ENCODE peak calls at places on chromosome 21, in ten cellular contexts. P is suprapubic skin; X is effector memory CD4-positive, alpha-beta T cell; J is transverse colon; H is CD8-positive, alpha-beta memory T cell; C is adrenal gland; G is neuronal stem cell; Y is mesendoderm; W is A549; L is fibroblast of lung. I is an unnamed sample.

GRCh38 chr21:15804247-15804985 is 74.6 kb downstream of the USP25 start:
- DNase-seq in X (no peak), P (no peak), J (no peak), G (no peak), Y (peak), H (no peak), W (no peak), C (no peak), L (no peak), I (no peak)

GRCh38 chr21:36587388-36587787 is 107.5 kb upstream of the CLDN14 start:
- DNase-seq in H (no peak), L (no peak), C (no peak), X (no peak), Y (no peak), G (no peak), P (no peak), W (peak), J (no peak), I (no peak)

GRCh38 chr21:45837936-45838335 is 143.6 kb upstream of the COL6A1 start:
- DNase-seq in G (no peak), Y (no peak), J (no peak), W (no peak), L (no peak), H (no peak), C (no peak), P (no peak), X (no peak), I (no peak)

GRCh38 chr21:36860736-36861594 is 105.5 kb downstream of the HLCS start:
- DNase-seq in H (no peak), P (no peak), G (no peak), Y (peak), C (no peak), J (no peak), X (no peak), W (peak), L (peak), I (no peak)

GRCh38 chr21:15671188-15671587 is 58.6 kb upstream of the USP25 start:
- DNase-seq in P (no peak), H (no peak), L (no peak), W (no peak), X (no peak), J (no peak), G (no peak), C (no peak), Y (no peak), I (no peak)

GRCh38 chr21:15332572-15332971 is 267.8 kb upstream of the NRIP1 start:
- DNase-seq in W (no peak), X (no peak), Y (no peak), C (no peak), P (no peak), L (no peak), H (no peak), J (no peak), G (no peak), I (no peak)

GRCh38 chr21:45990049-45990711 is 8.6 kb downstream of the COL6A1 start:
- DNase-seq in C (peak), Y (no peak), L (no peak), P (peak), X (no peak), J (no peak), G (no peak), W (no peak), H (peak), I (peak)

GRCh38 chr21:45100866-45101265 is 26.5 kb downstream of the ADARB1 start:
- DNase-seq in P (no peak), J (no peak), Y (no peak), C (no peak), G (no peak), L (no peak), H (no peak), W (no peak), X (no peak), I (no peak)

GRCh38 chr21:46193829-46194373 is 9.6 kb upstream of the SPATC1L start:
- DNase-seq in X (no peak), H (peak), W (no peak), J (no peak), P (peak), Y (no peak), G (no peak), L (no peak), C (no peak), I (no peak)

GRCh38 chr21:30194701-30195299 is 21.1 kb downstream of the CLDN8 start:
- DNase-seq in L (peak), C (no peak), H (no peak), P (no peak), Y (peak), X (no peak), W (peak), J (no peak), G (peak), I (peak)

GRCh38 chr21:31450971-31451370 is 106.9 kb upstream of the TIAM1 start:
- DNase-seq in H (no peak), L (no peak), Y (no peak), W (no peak), C (no peak), J (no peak), P (no peak), X (no peak), G (no peak), I (no peak)
- H3K27ac ChIP-seq in H (no peak), L (no peak), Y (no peak), W (no peak), C (no peak), J (no peak), P (no peak), X (no peak), G (no peak), I (no peak)

GRCh38 chr21:19368944-19369343 is 965.4 kb upstream of the TMPRSS15 start:
- DNase-seq in L (no peak), G (no peak), W (no peak), X (no peak), J (no peak), Y (no peak), C (no peak), P (no peak), H (no peak), I (no peak)
- H3K27ac ChIP-seq in L (no peak), G (no peak), W (no peak), X (no peak), J (no peak), Y (no peak), C (no peak), P (no peak), H (no peak), I (no peak)

GRCh38 chr21:43900078-43900385 is 35.0 kb downstream of the AGPAT3 start:
- DNase-seq in G (no peak), C (no peak), Y (no peak), L (no peak), H (no peak), X (no peak), J (no peak), P (no peak), W (no peak), I (no peak)
- H3K27ac ChIP-seq in G (no peak), C (no peak), Y (no peak), L (no peak), H (no peak), X (no peak), J (no peak), P (no peak), W (no peak), I (no peak)

DNA sequence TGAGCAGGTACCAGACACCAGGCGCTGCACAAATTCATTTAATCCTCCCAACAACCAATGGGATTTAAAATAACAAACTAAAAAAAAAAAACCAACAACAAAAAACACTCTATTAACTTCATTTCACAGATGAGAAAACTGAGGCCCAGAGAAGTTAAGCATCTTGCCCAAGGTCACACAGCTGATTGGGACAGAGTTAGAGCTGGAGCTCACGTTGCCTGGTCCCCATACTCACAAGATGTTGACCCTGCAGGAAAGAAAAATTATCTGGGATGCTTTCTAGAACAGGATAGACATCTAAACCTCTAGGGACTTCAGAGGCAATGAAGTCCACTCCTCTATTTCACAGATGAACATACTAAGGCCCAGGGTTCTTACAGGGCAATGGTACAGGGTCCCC is 175.3 kb downstream of the PSMG1 start:
- DNase-seq in W (no peak), G (no peak), H (no peak), P (no peak), C (no peak), X (no peak), Y (no peak), L (no peak), J (no peak), I (no peak)
- H3K27ac ChIP-seq in W (no peak), G (no peak), H (no peak), P (peak), C (no peak), X (no peak), Y (no peak), L (no peak), J (peak), I (no peak)

GRCh38 chr21:32476661-32477423 is 64.3 kb downstream of the EVA1C start:
- DNase-seq in J (no peak), W (no peak), X (no peak), G (no peak), P (no peak), L (no peak), Y (no peak), C (no peak), H (no peak), I (no peak)

GRCh38 chr21:32475162-32475812 is 62.8 kb downstream of the EVA1C start:
- DNase-seq in H (no peak), X (no peak), G (no peak), C (no peak), Y (no peak), W (peak), J (no peak), P (no peak), L (peak), I (no peak)

GRCh38 chr21:32472890-32473765 is 60.6 kb downstream of the EVA1C start:
- DNase-seq in J (no peak), Y (no peak), X (no peak), H (no peak), G (no peak), P (no peak), L (no peak), C (no peak), W (no peak), I (no peak)

GRCh38 chr21:32477424-32477745 is 64.9 kb downstream of the EVA1C start:
- DNase-seq in X (no peak), W (no peak), P (no peak), G (no peak), H (no peak), C (no peak), Y (no peak), J (no peak), L (no peak), I (no peak)

GRCh38 chr21:32474179-32475059 is 61.9 kb downstream of the EVA1C start:
- DNase-seq in X (no peak), H (no peak), L (no peak), G (no peak), C (no peak), P (no peak), J (no peak), W (no peak), Y (no peak), I (no peak)
- H3K27ac ChIP-seq in X (no peak), H (no peak), L (no peak), G (no peak), C (peak), P (peak), J (peak), W (peak), Y (no peak), I (no peak)

DNA sequence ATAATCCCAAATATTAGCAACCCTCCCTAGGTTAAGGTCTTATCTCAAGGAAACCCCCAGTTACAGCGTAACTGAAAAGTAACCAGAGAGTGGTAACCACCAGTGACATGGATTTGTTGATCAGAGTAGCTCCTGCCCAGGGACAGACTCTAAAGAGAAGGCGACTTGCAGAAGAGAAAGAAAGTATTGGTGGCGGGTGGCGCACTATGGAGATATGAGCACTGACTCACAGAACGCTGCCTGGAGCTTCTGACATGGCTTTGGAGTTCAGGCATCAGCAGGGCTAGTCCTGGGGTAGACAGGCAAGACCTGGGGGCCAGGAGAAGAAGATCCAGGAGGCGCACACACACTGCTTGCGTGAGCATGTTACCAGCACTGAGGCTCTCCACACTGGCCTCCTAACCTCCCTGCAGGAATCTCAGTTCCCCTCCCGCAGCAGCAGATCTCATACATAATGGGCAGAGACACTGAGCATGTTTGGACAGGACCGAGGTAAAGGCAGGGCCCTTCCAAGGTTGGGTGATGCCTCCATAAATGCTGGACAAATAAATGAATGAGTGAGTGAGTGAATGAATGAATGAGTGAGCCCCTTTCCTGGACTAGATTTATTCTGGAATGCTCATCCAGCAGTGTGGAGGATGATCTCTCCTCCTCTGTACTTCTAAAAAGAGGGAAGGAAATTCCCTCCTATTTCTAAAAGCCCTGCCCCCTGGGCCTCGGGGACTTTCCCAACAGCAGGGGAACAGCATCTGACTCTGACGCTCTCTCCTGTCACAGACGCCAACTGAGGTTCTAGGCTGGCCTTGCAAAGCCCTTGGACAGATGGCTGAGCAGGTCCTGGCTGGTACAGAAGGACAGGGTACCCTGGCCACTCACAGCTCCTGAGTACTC is 175.5 kb downstream of the CLIC6 start:
- DNase-seq in W (no peak), P (peak), J (peak), C (peak), Y (no peak), X (no peak), L (no peak), H (no peak), G (no peak), I (no peak)
- H3K27ac ChIP-seq in W (peak), P (peak), J (peak), C (peak), Y (no peak), X (no peak), L (peak), H (no peak), G (no peak), I (no peak)